ENCODE peak calls at places on chromosome 1, in ten cellular contexts. R is ovary, J is endothelial cell, P is fibroblast of lung, I is transverse colon, S is gastrocnemius medialis, M is right lobe of liver, B is stomach, O is cardiac muscle cell, W is tibial artery. E is an unnamed sample.

GRCh38 chr1:110019790-110020189 is 14.6 kb upstream of the STRIP1 start:
- DNase-seq in R (no peak), J (no peak), P (no peak), I (no peak), S (no peak), M (no peak), B (no peak), O (no peak), W (no peak), E (no peak)

GRCh38 chr1:199719156-199719842 is 308.2 kb upstream of the NR5A2 start:
- DNase-seq in R (no peak), J (no peak), P (no peak), I (no peak), S (no peak), M (no peak), B (no peak), O (no peak), W (no peak), E (no peak)

GRCh38 chr1:59516881-59517280 is 220.0 kb downstream of the FGGY start:
- DNase-seq in R (peak), J (no peak), P (no peak), I (no peak), S (no peak), M (no peak), B (no peak), O (peak), W (no peak), E (peak)

GRCh38 chr1:35062518-35063196 is 16.5 kb upstream of the ZMYM1 start:
- DNase-seq in R (no peak), J (no peak), P (peak), I (no peak), S (no peak), M (no peak), B (no peak), O (peak), W (no peak), E (peak)

GRCh38 chr1:220787069-220787614 is 429 bp downstream of the MTARC1 start:
- DNase-seq in R (no peak), J (no peak), P (no peak), I (peak), S (no peak), M (peak), B (peak), O (no peak), W (no peak), E (no peak)

GRCh38 chr1:229148041-229148671 is 122.8 kb upstream of the RAB4A start:
- DNase-seq in R (no peak), J (peak), P (no peak), I (no peak), S (no peak), M (peak), B (peak), O (peak), W (no peak), E (no peak)

GRCh38 chr1:53629101-53629691 is 109.8 kb downstream of the GLIS1 start:
- DNase-seq in R (no peak), J (no peak), P (no peak), I (no peak), S (no peak), M (no peak), B (peak), O (no peak), W (peak), E (no peak)

GRCh38 chr1:193960040-193960439 is 773.6 kb upstream of the B3GALT2 start:
- DNase-seq in R (no peak), J (no peak), P (no peak), I (no peak), S (no peak), M (no peak), B (no peak), O (no peak), W (no peak), E (no peak)

GRCh38 chr1:23210351-23210785 is 6.9 kb downstream of the HTR1D start:
- DNase-seq in R (no peak), J (no peak), P (no peak), I (no peak), S (no peak), M (no peak), B (no peak), O (no peak), W (no peak), E (no peak)

GRCh38 chr1:28139033-28139712 is 37.3 kb downstream of the PTAFR start:
- DNase-seq in R (no peak), J (no peak), P (peak), I (no peak), S (no peak), M (no peak), B (no peak), O (peak), W (no peak), E (peak)

GRCh38 chr1:93459126-93459525 is 11.2 kb downstream of the FNBP1L start:
- DNase-seq in R (no peak), J (no peak), P (no peak), I (no peak), S (no peak), M (no peak), B (no peak), O (no peak), W (no peak), E (no peak)

GRCh38 chr1:162386292-162387225 is 5.0 kb downstream of the C1orf226 start:
- DNase-seq in R (no peak), J (no peak), P (no peak), I (no peak), S (no peak), M (no peak), B (no peak), O (no peak), W (peak), E (no peak)

GRCh38 chr1:161196521-161197451 is 2.1 kb downstream of the ADAMTS4 start:
- DNase-seq in R (peak), J (no peak), P (peak), I (no peak), S (no peak), M (no peak), B (no peak), O (peak), W (peak), E (peak)

GRCh38 chr1:207917086-207917485 is 6.2 kb upstream of the CD34 start:
- DNase-seq in R (no peak), J (no peak), P (no peak), I (no peak), S (no peak), M (no peak), B (no peak), O (no peak), W (no peak), E (no peak)

GRCh38 chr1:164591858-164592257 is 32.9 kb downstream of the PBX1 start:
- DNase-seq in R (no peak), J (no peak), P (no peak), I (no peak), S (no peak), M (no peak), B (no peak), O (peak), W (no peak), E (peak)

GRCh38 chr1:107840746-107841145 is 124.2 kb downstream of the VAV3 start:
- DNase-seq in R (no peak), J (no peak), P (no peak), I (no peak), S (no peak), M (no peak), B (no peak), O (no peak), W (no peak), E (no peak)

GRCh38 chr1:55930931-55931271 is 648.5 kb downstream of the PLPP3 start:
- DNase-seq in R (no peak), J (no peak), P (no peak), I (no peak), S (no peak), M (no peak), B (no peak), O (no peak), W (no peak), E (no peak)

GRCh38 chr1:211503542-211503941 is 11.6 kb upstream of the RD3 start:
- DNase-seq in R (no peak), J (no peak), P (no peak), I (no peak), S (no peak), M (no peak), B (no peak), O (no peak), W (no peak), E (no peak)

GRCh38 chr1:183246436-183246835 is 60.4 kb downstream of the LAMC2 start:
- DNase-seq in R (no peak), J (no peak), P (no peak), I (no peak), S (no peak), M (no peak), B (no peak), O (no peak), W (no peak), E (no peak)

GRCh38 chr1:27074175-27074780 is 61.6 kb upstream of the TENT5B start:
- DNase-seq in R (no peak), J (no peak), P (no peak), I (no peak), S (no peak), M (no peak), B (no peak), O (no peak), W (no peak), E (no peak)

GRCh38 chr1:21668232-21669032 is 725 bp downstream of the RAP1GAP start:
- DNase-seq in R (no peak), J (no peak), P (no peak), I (no peak), S (no peak), M (no peak), B (peak), O (no peak), W (peak), E (no peak)

GRCh38 chr1:101089608-101090007 is 64.0 kb upstream of the DPH5 start:
- DNase-seq in R (no peak), J (no peak), P (no peak), I (no peak), S (no peak), M (no peak), B (no peak), O (no peak), W (no peak), E (no peak)

GRCh38 chr1:203278087-203278884 is 27.0 kb upstream of the BTG2 start:
- DNase-seq in R (peak), J (no peak), P (peak), I (peak), S (peak), M (peak), B (peak), O (peak), W (peak), E (peak)

GRCh38 chr1:27031235-27032118 is 18.8 kb upstream of the TENT5B start:
- DNase-seq in R (peak), J (peak), P (peak), I (peak), S (peak), M (peak), B (peak), O (peak), W (peak), E (peak)

GRCh38 chr1:173507847-173508209 is 30.7 kb downstream of the PRDX6 start:
- DNase-seq in R (no peak), J (no peak), P (no peak), I (no peak), S (no peak), M (no peak), B (no peak), O (no peak), W (no peak), E (no peak)

GRCh38 chr1:9263276-9263855 is 28.8 kb downstream of the H6PD start:
- DNase-seq in R (no peak), J (no peak), P (no peak), I (no peak), S (no peak), M (no peak), B (no peak), O (no peak), W (no peak), E (no peak)

GRCh38 chr1:38029081-38029681 is 16.6 kb downstream of the UTP11 start:
- DNase-seq in R (peak), J (no peak), P (peak), I (no peak), S (no peak), M (no peak), B (no peak), O (peak), W (no peak), E (no peak)

GRCh38 chr1:167713330-167714081 is 8.3 kb upstream of the MPZL1 start:
- DNase-seq in R (peak), J (peak), P (peak), I (peak), S (no peak), M (peak), B (no peak), O (peak), W (peak), E (no peak)

GRCh38 chr1:223031690-223032601 is 111.1 kb downstream of the TLR5 start:
- DNase-seq in R (no peak), J (no peak), P (peak), I (no peak), S (no peak), M (no peak), B (no peak), O (peak), W (peak), E (peak)

GRCh38 chr1:159171254-159171687 is at the start of gene CADM3:
- DNase-seq in R (no peak), J (no peak), P (no peak), I (no peak), S (no peak), M (no peak), B (no peak), O (peak), W (no peak), E (no peak)

GRCh38 chr1:225914391-225914790 is 9.7 kb downstream of the PYCR2 start:
- DNase-seq in R (no peak), J (no peak), P (no peak), I (no peak), S (no peak), M (no peak), B (no peak), O (no peak), W (no peak), E (no peak)
- TF ChIP-seq CTCF in R (no peak), J (no peak), P (no peak), I (no peak), S (no peak), M (no peak), B (no peak), O (no peak), W (no peak), E (no peak)

DNA sequence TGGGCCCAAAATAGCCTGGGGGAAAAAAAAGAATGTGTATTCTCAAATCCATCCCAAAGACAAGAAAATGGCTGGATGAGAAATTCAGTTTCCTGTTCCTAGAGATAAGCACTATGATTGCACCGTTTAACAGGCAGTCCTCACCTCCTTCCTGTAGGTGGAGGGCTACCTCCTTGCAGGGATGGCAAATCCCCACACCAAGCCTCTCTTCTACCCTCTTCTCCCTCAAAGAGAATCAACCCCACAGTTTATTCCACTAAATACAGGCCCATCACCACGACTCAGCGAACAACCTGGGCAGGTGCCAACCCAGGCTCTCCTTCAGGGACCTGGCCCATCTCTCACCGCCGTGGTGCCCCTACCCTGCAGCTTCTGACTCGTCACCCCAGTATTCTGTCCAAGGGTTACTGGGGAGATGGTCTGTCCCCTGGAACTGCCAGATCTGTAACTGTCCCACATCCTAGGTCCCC is 3.4 kb upstream of the CHD5 start:
- DNase-seq in R (no peak), J (no peak), P (no peak), I (no peak), S (no peak), M (no peak), B (no peak), O (no peak), W (no peak), E (no peak)
- TF ChIP-seq CTCF in R (no peak), J (no peak), P (no peak), I (no peak), S (no peak), M (no peak), B (no peak), O (peak), W (no peak), E (no peak)

GRCh38 chr1:186244825-186245224 is 130.2 kb downstream of the TPR start:
- DNase-seq in R (no peak), J (peak), P (no peak), I (no peak), S (no peak), M (no peak), B (no peak), O (peak), W (no peak), E (peak)
- TF ChIP-seq CTCF in R (no peak), J (no peak), P (no peak), I (no peak), S (no peak), M (peak), B (no peak), O (peak), W (no peak), E (peak)

GRCh38 chr1:25796807-25797458 is 3.1 kb upstream of the SELENON start:
- DNase-seq in R (peak), J (peak), P (peak), I (peak), S (peak), M (peak), B (peak), O (peak), W (peak), E (peak)

GRCh38 chr1:25797939-25798338 is 2.1 kb upstream of the SELENON start:
- DNase-seq in R (no peak), J (peak), P (no peak), I (no peak), S (no peak), M (no peak), B (peak), O (no peak), W (no peak), E (peak)

GRCh38 chr1:25799346-25799720 is 660 bp upstream of the SELENON start:
- DNase-seq in R (no peak), J (no peak), P (no peak), I (no peak), S (no peak), M (no peak), B (no peak), O (no peak), W (no peak), E (no peak)

GRCh38 chr1:25799758-25800537 is at the start of gene SELENON:
- DNase-seq in R (peak), J (peak), P (peak), I (peak), S (peak), M (peak), B (peak), O (peak), W (peak), E (peak)

DNA sequence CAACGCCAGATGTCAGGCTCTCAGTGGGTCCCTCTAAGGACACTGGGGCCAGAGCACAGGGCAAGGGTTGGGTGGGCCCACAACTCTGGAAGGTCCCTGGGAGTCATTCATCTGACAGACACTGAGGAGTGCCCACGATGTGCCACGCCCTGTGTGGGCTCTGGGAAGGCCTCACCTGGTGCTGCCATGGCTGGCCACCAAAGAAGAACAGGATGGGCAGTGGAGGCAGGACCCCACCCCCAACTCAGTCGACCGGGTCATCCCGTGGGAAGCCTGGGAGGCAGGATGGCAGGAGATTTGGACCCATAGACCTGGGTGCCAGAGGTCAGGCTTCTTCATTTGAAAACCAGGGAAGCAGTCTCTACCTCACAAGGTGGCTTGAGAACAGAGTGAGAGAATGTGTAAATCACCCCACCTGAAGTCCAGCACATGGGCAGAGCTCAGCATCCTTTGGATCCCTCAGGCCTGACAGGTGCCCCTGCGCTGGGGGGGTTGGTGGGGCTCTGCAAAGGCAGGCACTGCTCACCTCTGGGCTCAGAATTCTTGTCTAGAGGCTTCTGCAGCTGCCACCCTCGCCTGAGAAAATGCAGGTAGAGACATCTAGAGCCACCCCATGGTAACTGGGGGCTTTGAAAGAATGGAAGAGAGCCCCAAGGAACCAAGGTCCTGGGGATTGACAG is 1.2 kb upstream of the SELENON start:
- DNase-seq in R (no peak), J (no peak), P (no peak), I (no peak), S (no peak), M (no peak), B (no peak), O (no peak), W (no peak), E (no peak)
- TF ChIP-seq CTCF in R (no peak), J (no peak), P (no peak), I (no peak), S (no peak), M (no peak), B (no peak), O (no peak), W (no peak), E (no peak)

DNA sequence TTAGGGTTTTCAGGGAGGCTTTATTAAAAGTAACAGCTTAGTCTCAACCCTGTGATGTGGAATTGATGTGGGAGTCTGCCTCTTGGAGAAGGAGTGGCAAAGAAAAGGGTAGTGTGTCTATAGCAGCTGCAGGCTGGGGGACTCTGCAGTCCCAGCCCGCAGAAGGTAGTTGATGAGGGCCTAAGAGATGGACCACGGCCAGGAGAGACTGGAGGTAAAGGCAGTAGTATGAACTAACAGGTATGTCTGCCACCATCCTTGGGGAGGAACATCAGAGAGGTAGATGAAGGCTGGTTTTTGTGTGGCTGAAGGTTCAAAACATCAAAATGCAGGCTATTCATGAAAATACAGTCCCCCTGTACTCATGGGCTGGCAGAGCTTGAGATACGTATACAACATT is 112.1 kb downstream of the KCTD3 start:
- DNase-seq in R (no peak), J (no peak), P (no peak), I (no peak), S (no peak), M (no peak), B (no peak), O (no peak), W (no peak), E (no peak)
- TF ChIP-seq CTCF in R (no peak), J (no peak), P (no peak), I (no peak), S (no peak), M (no peak), B (no peak), O (no peak), W (no peak), E (no peak)

GRCh38 chr1:10943991-10944730 is 68.3 kb upstream of the TARDBP start:
- DNase-seq in R (no peak), J (no peak), P (peak), I (peak), S (no peak), M (no peak), B (peak), O (peak), W (no peak), E (peak)

GRCh38 chr1:10947181-10947580 is 65.3 kb upstream of the TARDBP start:
- DNase-seq in R (no peak), J (no peak), P (no peak), I (no peak), S (no peak), M (no peak), B (no peak), O (no peak), W (no peak), E (no peak)

GRCh38 chr1:10948463-10948775 is 64.0 kb upstream of the TARDBP start:
- DNase-seq in R (no peak), J (no peak), P (no peak), I (no peak), S (no peak), M (no peak), B (no peak), O (no peak), W (no peak), E (no peak)

GRCh38 chr1:10947691-10948462 is 64.6 kb upstream of the TARDBP start:
- DNase-seq in R (no peak), J (no peak), P (no peak), I (no peak), S (no peak), M (no peak), B (no peak), O (no peak), W (no peak), E (no peak)

DNA sequence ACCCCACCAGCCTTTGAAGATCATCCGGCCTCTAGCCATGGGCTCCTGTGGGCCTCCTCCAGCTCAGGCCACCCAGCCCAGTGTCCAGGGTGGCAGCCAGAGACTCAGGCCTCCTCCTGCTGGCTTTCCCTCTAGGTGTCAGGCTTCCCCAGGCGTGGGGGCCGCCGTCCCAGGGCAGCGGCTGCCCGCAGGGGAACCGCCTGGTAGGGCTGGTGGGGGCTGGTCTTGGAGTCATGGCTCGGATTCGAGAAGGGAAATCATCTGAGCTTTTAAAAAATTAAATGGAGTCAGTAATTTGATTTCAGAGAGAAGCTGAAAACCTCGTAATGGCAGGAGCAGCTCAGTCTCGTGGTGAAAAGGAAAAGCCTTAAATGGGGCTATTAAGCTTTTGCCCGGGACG is 66.5 kb upstream of the TARDBP start:
- DNase-seq in R (no peak), J (no peak), P (no peak), I (no peak), S (peak), M (no peak), B (no peak), O (no peak), W (no peak), E (no peak)
- TF ChIP-seq CTCF in R (no peak), J (no peak), P (no peak), I (no peak), S (peak), M (no peak), B (no peak), O (no peak), W (no peak), E (no peak)

E was measured in fibroblast of the aortic adventitia.